ENCODE peak calls at places on chromosomes 11 and 22, in ten cellular contexts. L is colonic mucosa, A is K562, H is DND-41, O is neural crest cell, J is Calu3, Q is endothelial cell, V is glutamatergic neuron, Z is keratinocyte, R is heart left ventricle. I is an unnamed sample.
A peak's percentile ranks its signal among the peaks of the same experiment; 100 is the strongest.

GRCh38 chr11:69644962-69645675 is 4.2 kb downstream of the CCND1 start:
- DNase-seq in V (no peak), L (no peak), R (no peak), J (no peak), Q (no peak), O (no peak), Z (no peak), A (no peak), H (no peak), I (no peak)

GRCh38 chr11:114166897-114167323 is 107.4 kb downstream of the ZBTB16 start:
- DNase-seq in O (no peak), Z (peak; percentile 45), Q (no peak), A (no peak), V (no peak), H (no peak), L (no peak), R (no peak), J (peak; percentile 24), I (peak; percentile 36)

GRCh38 chr11:121356357-121356756 is 63.8 kb downstream of the SC5D start:
- DNase-seq in J (no peak), Z (no peak), O (no peak), Q (no peak), L (no peak), V (no peak), R (no peak), H (no peak), A (no peak), I (no peak)

GRCh38 chr11:28228196-28228595 is 120.0 kb downstream of the METTL15 start:
- DNase-seq in J (no peak), O (no peak), Z (no peak), L (no peak), Q (no peak), H (no peak), R (no peak), V (no peak), A (no peak), I (no peak)

GRCh38 chr11:26946209-26946828 is 47.6 kb upstream of the FIBIN start:
- DNase-seq in V (no peak), A (no peak), L (no peak), H (no peak), Q (no peak), R (no peak), Z (no peak), J (no peak), O (no peak), I (no peak)

GRCh38 chr11:65655570-65656332 is 7.0 kb downstream of the RELA start:
- DNase-seq in V (no peak), J (no peak), Z (no peak), R (no peak), A (no peak), O (no peak), L (no peak), Q (no peak), H (no peak), I (no peak)

GRCh38 chr11:65014146-65014960 is at the start of gene ARL2:
- DNase-seq in H (peak; percentile 39), R (no peak), V (no peak), O (no peak), L (no peak), Z (no peak), A (peak; percentile 90), Q (no peak), J (no peak), I (no peak)

GRCh38 chr11:43574949-43575915 is 105.3 kb upstream of the HSD17B12 start:
- DNase-seq in L (no peak), H (no peak), Z (no peak), O (peak; percentile 62), A (no peak), Q (no peak), V (peak; percentile 89), J (no peak), R (peak; percentile 32), I (no peak)

GRCh38 chr22:31646186-31647019 is 15.6 kb downstream of the PISD start:
- DNase-seq in H (no peak), Q (no peak), V (no peak), J (peak; percentile 57), O (no peak), Z (peak; percentile 87), R (no peak), A (no peak), L (no peak), I (peak; percentile 95)

GRCh38 chr22:26561756-26562417 is 28.0 kb downstream of the TPST2 start:
- DNase-seq in R (peak; percentile 76), L (no peak), H (no peak), Q (no peak), J (no peak), O (no peak), V (no peak), A (no peak), Z (no peak), I (no peak)

GRCh38 chr22:45529966-45530575 is 27.4 kb downstream of the FBLN1 start:
- DNase-seq in Z (no peak), H (no peak), Q (no peak), J (no peak), V (no peak), R (no peak), O (no peak), L (no peak), A (no peak), I (no peak)

GRCh38 chr11:1625541-1625940 is 3.6 kb upstream of the KRTAP5-4 start:
- DNase-seq in H (no peak), J (no peak), Z (no peak), O (no peak), Q (no peak), A (no peak), V (no peak), L (no peak), R (no peak), I (no peak)

GRCh38 chr11:127693686-127694085 is 693.1 kb upstream of the KIRREL3 start:
- DNase-seq in O (no peak), J (no peak), H (no peak), Q (no peak), R (no peak), Z (no peak), A (no peak), L (no peak), V (no peak), I (no peak)

GRCh38 chr22:49499433-49500075 is 328.1 kb downstream of the BRD1 start:
- DNase-seq in Q (no peak), H (no peak), J (no peak), Z (no peak), R (no peak), L (no peak), A (no peak), O (no peak), V (no peak), I (no peak)

GRCh38 chr11:115244314-115244713 is 259.9 kb downstream of the CADM1 start:
- DNase-seq in Z (no peak), A (no peak), J (no peak), V (no peak), H (no peak), Q (no peak), O (no peak), L (no peak), R (no peak), I (no peak)

GRCh38 chr22:36873614-36874308 is 13.0 kb downstream of the NCF4 start:
- DNase-seq in L (no peak), A (peak; percentile 37), O (no peak), Q (peak; percentile 34), R (peak; percentile 30), V (peak; percentile 37), Z (peak; percentile 41), H (no peak), J (peak; percentile 59), I (peak; percentile 21)

DNA sequence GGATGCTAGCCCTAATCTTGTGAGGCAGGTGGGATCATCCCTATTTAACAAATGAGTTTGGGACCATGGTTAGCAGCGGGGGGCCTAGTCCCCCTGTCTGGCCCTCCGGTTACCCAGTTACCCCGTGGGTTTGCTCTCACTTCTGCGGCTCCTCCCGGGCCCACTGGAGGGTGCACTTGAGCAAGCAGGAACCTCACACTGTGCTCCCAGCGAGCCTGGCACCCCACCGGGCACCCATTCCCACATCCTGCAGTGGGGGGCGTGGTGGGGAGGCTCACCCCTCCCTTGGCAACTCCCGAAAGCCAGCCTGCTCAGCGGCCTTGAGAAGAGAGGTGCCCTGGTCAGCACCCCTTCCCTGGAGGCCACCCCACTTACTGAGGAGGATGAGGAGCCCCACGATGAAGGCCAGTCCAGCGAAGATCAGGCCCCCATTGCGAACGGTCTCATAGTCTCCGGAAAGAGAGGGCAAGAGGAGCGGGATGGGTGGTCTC is 2.5 kb downstream of the FXYD2 start:
- DNase-seq in L (no peak), Q (peak; percentile 56), J (peak; percentile 61), R (peak; percentile 46), A (peak; percentile 52), O (peak; percentile 43), H (peak; percentile 84), V (peak; percentile 71), Z (no peak), I (no peak)
- TF ChIP-seq CTCF in L (peak; percentile 35), Q (no peak), J (peak; percentile 61), R (peak; percentile 72), A (peak; percentile 66), O (peak; percentile 62), H (peak; percentile 86), V (peak; percentile 54), Z (peak; percentile 87), I (peak; percentile 60)

DNA sequence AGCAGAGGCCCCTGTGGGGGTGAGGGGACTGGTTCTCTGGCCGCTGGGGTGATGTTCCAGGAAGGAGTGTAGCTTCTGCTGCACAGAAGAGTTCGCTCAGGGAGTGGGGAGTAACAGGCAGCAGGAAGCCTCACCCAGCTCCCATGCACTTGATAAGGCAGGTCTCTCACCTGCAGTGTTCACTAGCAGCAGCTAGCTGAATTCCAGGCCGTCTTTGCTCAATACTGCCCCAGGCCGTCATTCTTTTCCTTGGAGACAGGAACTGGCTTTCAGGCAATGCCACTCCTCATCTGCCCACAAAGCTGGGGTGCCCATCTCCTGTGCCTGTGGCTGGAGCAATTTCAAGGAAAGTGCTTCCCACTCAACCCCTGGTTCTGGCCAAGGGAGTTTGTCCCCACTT is 66.1 kb downstream of the ARHGAP42 start:
- DNase-seq in Z (peak; percentile 28), Q (peak; percentile 13), H (no peak), R (no peak), L (peak; percentile 41), O (no peak), J (peak; percentile 30), A (no peak), V (peak; percentile 41), I (no peak)
- TF ChIP-seq CTCF in Z (no peak), Q (no peak), H (no peak), R (no peak), L (no peak), O (no peak), J (no peak), A (no peak), V (no peak), I (no peak)

DNA sequence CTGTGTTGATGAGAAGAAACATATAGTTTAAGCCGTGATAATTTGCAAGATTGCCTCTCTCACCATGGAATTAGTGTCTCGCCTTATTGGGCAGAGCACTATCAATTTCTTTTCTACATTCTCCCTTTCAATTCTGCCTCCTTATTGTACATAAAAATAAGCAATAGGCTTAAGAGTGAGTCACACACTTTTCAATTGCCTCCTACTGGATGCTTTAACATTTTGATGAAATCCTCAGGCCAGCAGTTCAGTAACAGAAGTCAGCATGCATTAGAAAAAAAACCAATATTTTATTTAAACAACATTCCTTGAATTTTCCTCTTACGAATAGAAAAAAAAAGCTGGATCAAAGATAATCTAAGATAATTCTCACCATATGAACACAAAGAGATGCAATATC is 33.8 kb upstream of the VWA5A start:
- DNase-seq in Z (no peak), H (no peak), L (no peak), V (no peak), A (no peak), R (no peak), J (no peak), O (no peak), Q (no peak), I (no peak)
- TF ChIP-seq CTCF in Z (no peak), H (no peak), L (no peak), V (no peak), A (no peak), R (no peak), J (no peak), O (no peak), Q (no peak), I (no peak)

GRCh38 chr22:43159484-43160178 is 8.3 kb downstream of the TSPO start:
- DNase-seq in Z (no peak), L (peak; percentile 96), O (no peak), V (peak; percentile 53), A (no peak), Q (peak; percentile 44), H (no peak), J (peak; percentile 29), R (no peak), I (no peak)
- TF ChIP-seq CTCF in Z (peak; percentile 41), L (peak; percentile 62), O (peak; percentile 46), V (peak; percentile 52), A (peak; percentile 18), Q (peak; percentile 48), H (peak; percentile 33), J (peak; percentile 65), R (peak; percentile 12), I (peak; percentile 30)

I was measured in HFF-Myc.